ENCODE peak calls at places on chromosomes 3 and 15, in seven cellular contexts. One of them, this sample, is unnamed.

GRCh38 chr3:57108684-57109083 is 48.2 kb downstream of the SPATA12 start:
- DNase-seq in CD8-positive, alpha-beta T cell: no peak
- DNase-seq in stimulated activated CD4-positive, alpha-beta T cell treated with anti-CD3 and anti-CD28 coated beads, TNF-alpha, amount 100 ng/mL, for 4 hours: no peak
- DNase-seq in T-helper 1 cell: no peak
- DNase-seq in GM12864: no peak
- DNase-seq in activated T-cell treated with anti-CD3 and anti-CD28 coated beads for 1 hour: no peak
- DNase-seq in NCI-H345: no peak
- DNase-seq in this sample: no peak

GRCh38 chr3:69568926-69569325 is 170.3 kb upstream of the MITF start:
- DNase-seq in CD8-positive, alpha-beta T cell: no peak
- DNase-seq in stimulated activated CD4-positive, alpha-beta T cell treated with anti-CD3 and anti-CD28 coated beads, TNF-alpha, amount 100 ng/mL, for 4 hours: no peak
- DNase-seq in T-helper 1 cell: no peak
- DNase-seq in GM12864: no peak
- DNase-seq in activated T-cell treated with anti-CD3 and anti-CD28 coated beads for 1 hour: no peak
- DNase-seq in NCI-H345: no peak
- DNase-seq in this sample: no peak

GRCh38 chr3:131224886-131225550 is 156.6 kb upstream of the NUDT16 start:
- DNase-seq in CD8-positive, alpha-beta T cell: no peak
- DNase-seq in stimulated activated CD4-positive, alpha-beta T cell treated with anti-CD3 and anti-CD28 coated beads, TNF-alpha, amount 100 ng/mL, for 4 hours: no peak
- DNase-seq in T-helper 1 cell: no peak
- DNase-seq in GM12864: no peak
- DNase-seq in activated T-cell treated with anti-CD3 and anti-CD28 coated beads for 1 hour: no peak
- DNase-seq in NCI-H345: no peak
- DNase-seq in this sample: no peak

GRCh38 chr3:4419386-4419785 is 47.7 kb downstream of the SUMF1 start:
- DNase-seq in CD8-positive, alpha-beta T cell: no peak
- DNase-seq in stimulated activated CD4-positive, alpha-beta T cell treated with anti-CD3 and anti-CD28 coated beads, TNF-alpha, amount 100 ng/mL, for 4 hours: no peak
- DNase-seq in T-helper 1 cell: no peak
- DNase-seq in GM12864: no peak
- DNase-seq in activated T-cell treated with anti-CD3 and anti-CD28 coated beads for 1 hour: no peak
- DNase-seq in NCI-H345: no peak
- DNase-seq in this sample: no peak

GRCh38 chr3:147614210-147614609 is 205.0 kb downstream of the ZIC1 start:
- DNase-seq in CD8-positive, alpha-beta T cell: no peak
- DNase-seq in stimulated activated CD4-positive, alpha-beta T cell treated with anti-CD3 and anti-CD28 coated beads, TNF-alpha, amount 100 ng/mL, for 4 hours: no peak
- DNase-seq in T-helper 1 cell: no peak
- DNase-seq in GM12864: no peak
- DNase-seq in activated T-cell treated with anti-CD3 and anti-CD28 coated beads for 1 hour: no peak
- DNase-seq in NCI-H345: no peak
- DNase-seq in this sample: no peak

GRCh38 chr15:72229076-72229946 is 1.7 kb downstream of the PKM start:
- DNase-seq in CD8-positive, alpha-beta T cell: peak
- DNase-seq in stimulated activated CD4-positive, alpha-beta T cell treated with anti-CD3 and anti-CD28 coated beads, TNF-alpha, amount 100 ng/mL, for 4 hours: peak
- DNase-seq in T-helper 1 cell: peak
- DNase-seq in GM12864: no peak
- DNase-seq in activated T-cell treated with anti-CD3 and anti-CD28 coated beads for 1 hour: peak
- DNase-seq in NCI-H345: no peak
- DNase-seq in this sample: no peak

GRCh38 chr15:78853500-78853899 is 19.2 kb upstream of the MORF4L1 start:
- DNase-seq in CD8-positive, alpha-beta T cell: no peak
- DNase-seq in stimulated activated CD4-positive, alpha-beta T cell treated with anti-CD3 and anti-CD28 coated beads, TNF-alpha, amount 100 ng/mL, for 4 hours: no peak
- DNase-seq in T-helper 1 cell: no peak
- DNase-seq in GM12864: no peak
- DNase-seq in activated T-cell treated with anti-CD3 and anti-CD28 coated beads for 1 hour: no peak
- DNase-seq in NCI-H345: no peak
- DNase-seq in this sample: no peak

GRCh38 chr15:60165111-60165510 is 161.0 kb downstream of the FOXB1 start:
- DNase-seq in CD8-positive, alpha-beta T cell: no peak
- DNase-seq in stimulated activated CD4-positive, alpha-beta T cell treated with anti-CD3 and anti-CD28 coated beads, TNF-alpha, amount 100 ng/mL, for 4 hours: no peak
- DNase-seq in T-helper 1 cell: no peak
- DNase-seq in GM12864: no peak
- DNase-seq in activated T-cell treated with anti-CD3 and anti-CD28 coated beads for 1 hour: no peak
- DNase-seq in NCI-H345: no peak
- DNase-seq in this sample: no peak

GRCh38 chr3:123750659-123751420 is 133.3 kb downstream of the MYLK start:
- DNase-seq in CD8-positive, alpha-beta T cell: no peak
- DNase-seq in stimulated activated CD4-positive, alpha-beta T cell treated with anti-CD3 and anti-CD28 coated beads, TNF-alpha, amount 100 ng/mL, for 4 hours: no peak
- DNase-seq in T-helper 1 cell: no peak
- DNase-seq in GM12864: no peak
- DNase-seq in activated T-cell treated with anti-CD3 and anti-CD28 coated beads for 1 hour: no peak
- DNase-seq in NCI-H345: no peak
- DNase-seq in this sample: no peak

GRCh38 chr3:171873561-171873960 is 30.4 kb downstream of the TMEM212 start:
- DNase-seq in CD8-positive, alpha-beta T cell: no peak
- DNase-seq in stimulated activated CD4-positive, alpha-beta T cell treated with anti-CD3 and anti-CD28 coated beads, TNF-alpha, amount 100 ng/mL, for 4 hours: no peak
- DNase-seq in T-helper 1 cell: no peak
- DNase-seq in GM12864: no peak
- DNase-seq in activated T-cell treated with anti-CD3 and anti-CD28 coated beads for 1 hour: no peak
- DNase-seq in NCI-H345: no peak
- DNase-seq in this sample: no peak

GRCh38 chr3:157247391-157247790 is 87.4 kb upstream of the CCNL1 start:
- DNase-seq in CD8-positive, alpha-beta T cell: no peak
- DNase-seq in stimulated activated CD4-positive, alpha-beta T cell treated with anti-CD3 and anti-CD28 coated beads, TNF-alpha, amount 100 ng/mL, for 4 hours: no peak
- DNase-seq in T-helper 1 cell: no peak
- DNase-seq in GM12864: no peak
- DNase-seq in activated T-cell treated with anti-CD3 and anti-CD28 coated beads for 1 hour: no peak
- DNase-seq in NCI-H345: no peak
- DNase-seq in this sample: no peak

GRCh38 chr3:159749406-159749805 is 239.2 kb upstream of the IL12A start:
- DNase-seq in CD8-positive, alpha-beta T cell: no peak
- DNase-seq in stimulated activated CD4-positive, alpha-beta T cell treated with anti-CD3 and anti-CD28 coated beads, TNF-alpha, amount 100 ng/mL, for 4 hours: no peak
- DNase-seq in T-helper 1 cell: no peak
- DNase-seq in GM12864: no peak
- DNase-seq in activated T-cell treated with anti-CD3 and anti-CD28 coated beads for 1 hour: no peak
- DNase-seq in NCI-H345: no peak
- DNase-seq in this sample: no peak

GRCh38 chr3:111069974-111070751 is 1.5 kb upstream of the NECTIN3 start:
- DNase-seq in CD8-positive, alpha-beta T cell: no peak
- DNase-seq in stimulated activated CD4-positive, alpha-beta T cell treated with anti-CD3 and anti-CD28 coated beads, TNF-alpha, amount 100 ng/mL, for 4 hours: no peak
- DNase-seq in T-helper 1 cell: peak
- DNase-seq in GM12864: no peak
- DNase-seq in activated T-cell treated with anti-CD3 and anti-CD28 coated beads for 1 hour: no peak
- DNase-seq in NCI-H345: no peak
- DNase-seq in this sample: no peak

GRCh38 chr15:25939122-25939521 is 76.0 kb upstream of the ATP10A start:
- DNase-seq in CD8-positive, alpha-beta T cell: no peak
- DNase-seq in stimulated activated CD4-positive, alpha-beta T cell treated with anti-CD3 and anti-CD28 coated beads, TNF-alpha, amount 100 ng/mL, for 4 hours: no peak
- DNase-seq in T-helper 1 cell: no peak
- DNase-seq in GM12864: peak
- DNase-seq in activated T-cell treated with anti-CD3 and anti-CD28 coated beads for 1 hour: no peak
- DNase-seq in NCI-H345: no peak
- DNase-seq in this sample: no peak

GRCh38 chr15:63593705-63594671 is 3.2 kb upstream of the FBXL22 start:
- DNase-seq in CD8-positive, alpha-beta T cell: no peak
- DNase-seq in stimulated activated CD4-positive, alpha-beta T cell treated with anti-CD3 and anti-CD28 coated beads, TNF-alpha, amount 100 ng/mL, for 4 hours: no peak
- DNase-seq in T-helper 1 cell: no peak
- DNase-seq in GM12864: no peak
- DNase-seq in activated T-cell treated with anti-CD3 and anti-CD28 coated beads for 1 hour: no peak
- DNase-seq in NCI-H345: no peak
- DNase-seq in this sample: no peak

GRCh38 chr3:170864525-170865208 is 5.3 kb downstream of the RPL22L1 start:
- DNase-seq in CD8-positive, alpha-beta T cell: no peak
- DNase-seq in stimulated activated CD4-positive, alpha-beta T cell treated with anti-CD3 and anti-CD28 coated beads, TNF-alpha, amount 100 ng/mL, for 4 hours: no peak
- DNase-seq in T-helper 1 cell: no peak
- DNase-seq in GM12864: no peak
- DNase-seq in activated T-cell treated with anti-CD3 and anti-CD28 coated beads for 1 hour: no peak
- DNase-seq in NCI-H345: no peak
- DNase-seq in this sample: no peak

GRCh38 chr15:53811530-53811929 is 52.1 kb upstream of the WDR72 start:
- DNase-seq in CD8-positive, alpha-beta T cell: no peak
- DNase-seq in stimulated activated CD4-positive, alpha-beta T cell treated with anti-CD3 and anti-CD28 coated beads, TNF-alpha, amount 100 ng/mL, for 4 hours: no peak
- DNase-seq in T-helper 1 cell: no peak
- DNase-seq in GM12864: no peak
- DNase-seq in activated T-cell treated with anti-CD3 and anti-CD28 coated beads for 1 hour: no peak
- DNase-seq in NCI-H345: peak
- DNase-seq in this sample: no peak

GRCh38 chr3:158539414-158540014 is 31.5 kb upstream of the MLF1 start:
- DNase-seq in CD8-positive, alpha-beta T cell: peak
- DNase-seq in stimulated activated CD4-positive, alpha-beta T cell treated with anti-CD3 and anti-CD28 coated beads, TNF-alpha, amount 100 ng/mL, for 4 hours: peak
- DNase-seq in T-helper 1 cell: no peak
- DNase-seq in GM12864: peak
- DNase-seq in activated T-cell treated with anti-CD3 and anti-CD28 coated beads for 1 hour: peak
- DNase-seq in NCI-H345: peak
- DNase-seq in this sample: no peak

GRCh38 chr15:62886431-62887071 is 156.0 kb upstream of the TPM1 start:
- DNase-seq in CD8-positive, alpha-beta T cell: no peak
- DNase-seq in stimulated activated CD4-positive, alpha-beta T cell treated with anti-CD3 and anti-CD28 coated beads, TNF-alpha, amount 100 ng/mL, for 4 hours: no peak
- DNase-seq in T-helper 1 cell: no peak
- DNase-seq in GM12864: no peak
- DNase-seq in activated T-cell treated with anti-CD3 and anti-CD28 coated beads for 1 hour: no peak
- DNase-seq in NCI-H345: no peak
- DNase-seq in this sample: no peak

GRCh38 chr15:73957276-73957675 is 31.0 kb downstream of the LOXL1 start:
- DNase-seq in CD8-positive, alpha-beta T cell: no peak
- DNase-seq in stimulated activated CD4-positive, alpha-beta T cell treated with anti-CD3 and anti-CD28 coated beads, TNF-alpha, amount 100 ng/mL, for 4 hours: no peak
- DNase-seq in T-helper 1 cell: no peak
- DNase-seq in GM12864: no peak
- DNase-seq in activated T-cell treated with anti-CD3 and anti-CD28 coated beads for 1 hour: no peak
- DNase-seq in NCI-H345: no peak
- DNase-seq in this sample: no peak

GRCh38 chr3:66618066-66618465 is 117.2 kb upstream of the LRIG1 start:
- DNase-seq in CD8-positive, alpha-beta T cell: no peak
- DNase-seq in stimulated activated CD4-positive, alpha-beta T cell treated with anti-CD3 and anti-CD28 coated beads, TNF-alpha, amount 100 ng/mL, for 4 hours: no peak
- DNase-seq in T-helper 1 cell: no peak
- DNase-seq in GM12864: no peak
- DNase-seq in activated T-cell treated with anti-CD3 and anti-CD28 coated beads for 1 hour: no peak
- DNase-seq in NCI-H345: no peak
- DNase-seq in this sample: no peak

GRCh38 chr15:20341901-20342605 is 199.5 kb downstream of the GOLGA6L6 start:
- DNase-seq in CD8-positive, alpha-beta T cell: peak
- DNase-seq in stimulated activated CD4-positive, alpha-beta T cell treated with anti-CD3 and anti-CD28 coated beads, TNF-alpha, amount 100 ng/mL, for 4 hours: peak
- DNase-seq in T-helper 1 cell: no peak
- DNase-seq in GM12864: no peak
- DNase-seq in activated T-cell treated with anti-CD3 and anti-CD28 coated beads for 1 hour: no peak
- DNase-seq in NCI-H345: no peak
- DNase-seq in this sample: peak

This sample was measured in progenitor cell of endocrine pancreas.